ENCODE peak calls at places on chromosomes 12 and 14, in ten cellular contexts. One of them, this sample, is unnamed.

GRCh38 chr12:113297214-113297587 is 37.7 kb downstream of the SLC8B1 start:
- DNase-seq in NCI-H1436: no peak
- DNase-seq in ACHN: no peak
- DNase-seq in GM12865: no peak
- DNase-seq in CD4-positive, alpha-beta T cell: no peak
- DNase-seq in ELF-1: no peak
- DNase-seq in bronchial epithelial cell: no peak
- DNase-seq in SK-N-DZ: no peak
- DNase-seq in NCI-H2029 treated with DMSO at 0.1 percent for 48 hours: no peak
- DNase-seq in stromal cell of bone marrow: no peak
- DNase-seq in this sample: no peak

GRCh38 chr12:14283489-14284144 is 81.9 kb upstream of the ATF7IP start:
- DNase-seq in NCI-H1436: no peak
- DNase-seq in ACHN: no peak
- DNase-seq in GM12865: peak
- DNase-seq in CD4-positive, alpha-beta T cell: no peak
- DNase-seq in ELF-1: peak
- DNase-seq in bronchial epithelial cell: no peak
- DNase-seq in SK-N-DZ: no peak
- DNase-seq in NCI-H2029 treated with DMSO at 0.1 percent for 48 hours: peak
- DNase-seq in stromal cell of bone marrow: no peak
- DNase-seq in this sample: no peak

GRCh38 chr12:67355428-67356385 is 86.5 kb downstream of the CAND1 start:
- DNase-seq in NCI-H1436: peak
- DNase-seq in ACHN: peak
- DNase-seq in GM12865: peak
- DNase-seq in CD4-positive, alpha-beta T cell: no peak
- DNase-seq in ELF-1: peak
- DNase-seq in bronchial epithelial cell: peak
- DNase-seq in SK-N-DZ: peak
- DNase-seq in NCI-H2029 treated with DMSO at 0.1 percent for 48 hours: peak
- DNase-seq in stromal cell of bone marrow: peak
- DNase-seq in this sample: no peak

GRCh38 chr14:100616854-100617714 is 29.9 kb upstream of the BEGAIN start:
- DNase-seq in NCI-H1436: no peak
- DNase-seq in ACHN: no peak
- DNase-seq in GM12865: no peak
- DNase-seq in CD4-positive, alpha-beta T cell: no peak
- DNase-seq in ELF-1: no peak
- DNase-seq in bronchial epithelial cell: no peak
- DNase-seq in SK-N-DZ: no peak
- DNase-seq in NCI-H2029 treated with DMSO at 0.1 percent for 48 hours: no peak
- DNase-seq in stromal cell of bone marrow: no peak
- DNase-seq in this sample: no peak

GRCh38 chr14:96117101-96117897 is 78.1 kb downstream of the C14orf132 start:
- DNase-seq in NCI-H1436: peak
- DNase-seq in ACHN: no peak
- DNase-seq in GM12865: no peak
- DNase-seq in CD4-positive, alpha-beta T cell: no peak
- DNase-seq in ELF-1: peak
- DNase-seq in bronchial epithelial cell: peak
- DNase-seq in SK-N-DZ: no peak
- DNase-seq in NCI-H2029 treated with DMSO at 0.1 percent for 48 hours: peak
- DNase-seq in stromal cell of bone marrow: no peak
- DNase-seq in this sample: no peak

GRCh38 chr12:49294086-49294803 is 702 bp upstream of the PRPH start:
- DNase-seq in NCI-H1436: peak
- DNase-seq in ACHN: no peak
- DNase-seq in GM12865: no peak
- DNase-seq in CD4-positive, alpha-beta T cell: no peak
- DNase-seq in ELF-1: no peak
- DNase-seq in bronchial epithelial cell: no peak
- DNase-seq in SK-N-DZ: peak
- DNase-seq in NCI-H2029 treated with DMSO at 0.1 percent for 48 hours: no peak
- DNase-seq in stromal cell of bone marrow: no peak
- DNase-seq in this sample: no peak

GRCh38 chr12:106032141-106032925 is 106.4 kb downstream of the NUAK1 start:
- DNase-seq in NCI-H1436: no peak
- DNase-seq in ACHN: peak
- DNase-seq in GM12865: no peak
- DNase-seq in CD4-positive, alpha-beta T cell: no peak
- DNase-seq in ELF-1: peak
- DNase-seq in bronchial epithelial cell: peak
- DNase-seq in SK-N-DZ: no peak
- DNase-seq in NCI-H2029 treated with DMSO at 0.1 percent for 48 hours: no peak
- DNase-seq in stromal cell of bone marrow: no peak
- DNase-seq in this sample: no peak

GRCh38 chr14:65330416-65330815 is 82.1 kb upstream of the FUT8 start:
- DNase-seq in NCI-H1436: no peak
- DNase-seq in ACHN: no peak
- DNase-seq in GM12865: no peak
- DNase-seq in CD4-positive, alpha-beta T cell: no peak
- DNase-seq in ELF-1: peak
- DNase-seq in bronchial epithelial cell: peak
- DNase-seq in SK-N-DZ: no peak
- DNase-seq in NCI-H2029 treated with DMSO at 0.1 percent for 48 hours: no peak
- DNase-seq in stromal cell of bone marrow: no peak
- DNase-seq in this sample: no peak

GRCh38 chr12:113862570-113863454 is 103.3 kb downstream of the RBM19 start:
- DNase-seq in NCI-H1436: peak
- DNase-seq in ACHN: no peak
- DNase-seq in GM12865: peak
- DNase-seq in CD4-positive, alpha-beta T cell: no peak
- DNase-seq in ELF-1: peak
- DNase-seq in bronchial epithelial cell: peak
- DNase-seq in SK-N-DZ: no peak
- DNase-seq in NCI-H2029 treated with DMSO at 0.1 percent for 48 hours: no peak
- DNase-seq in stromal cell of bone marrow: peak
- DNase-seq in this sample: no peak

GRCh38 chr14:75126121-75126544 is 715 bp downstream of the NEK9 start:
- DNase-seq in NCI-H1436: no peak
- DNase-seq in ACHN: peak
- DNase-seq in GM12865: peak
- DNase-seq in CD4-positive, alpha-beta T cell: no peak
- DNase-seq in ELF-1: no peak
- DNase-seq in bronchial epithelial cell: peak
- DNase-seq in SK-N-DZ: no peak
- DNase-seq in NCI-H2029 treated with DMSO at 0.1 percent for 48 hours: no peak
- DNase-seq in stromal cell of bone marrow: no peak
- DNase-seq in this sample: no peak